ENCODE peak calls at places on chromosomes 12 and 14, in seven cellular contexts. R, Z, G, W, H, K and T are unnamed samples.

GRCh38 chr14:41609704-41610183 is 3.1 kb downstream of the LRFN5 start:
- DNase-seq in H (peak), W (no peak), Z (peak), K (no peak), G (peak), R (peak), T (peak)

GRCh38 chr14:55130194-55130550 is 1.1 kb downstream of the LGALS3 start:
- DNase-seq in W (peak), G (peak), K (no peak), Z (no peak), H (peak), R (peak), T (peak)

GRCh38 chr12:64669270-64669842 is 59.1 kb downstream of the RASSF3 start:
- DNase-seq in H (no peak), K (no peak), R (peak), G (peak), Z (no peak), W (peak), T (peak)

GRCh38 chr14:30194769-30195168 is 267.1 kb upstream of the PRKD1 start:
- DNase-seq in K (no peak), Z (no peak), H (no peak), W (no peak), R (no peak), G (peak), T (peak)

GRCh38 chr12:29024117-29024516 is 125.0 kb upstream of the FAR2 start:
- DNase-seq in H (peak), K (no peak), Z (no peak), R (no peak), G (no peak), W (no peak), T (no peak)

GRCh38 chr14:97143456-97143855 is 346.3 kb downstream of the VRK1 start:
- DNase-seq in Z (no peak), G (no peak), R (no peak), W (no peak), K (no peak), H (no peak), T (no peak)

GRCh38 chr12:123813349-123813748 is 51.2 kb downstream of the DNAH10 start:
- DNase-seq in H (no peak), R (no peak), W (no peak), G (peak), K (no peak), Z (no peak), T (no peak)

GRCh38 chr14:56659964-56660551 is 80.5 kb downstream of the TMEM260 start:
- DNase-seq in G (peak), W (peak), K (no peak), Z (peak), H (peak), R (no peak), T (peak)

GRCh38 chr14:95058491-95058890 is 98.8 kb downstream of the DICER1 start:
- DNase-seq in R (no peak), G (no peak), H (no peak), K (no peak), W (no peak), Z (no peak), T (no peak)

GRCh38 chr12:15733136-15733535 is 56.1 kb downstream of the EPS8 start:
- DNase-seq in R (no peak), H (no peak), W (no peak), Z (no peak), K (no peak), G (no peak), T (no peak)

GRCh38 chr12:71440393-71441349 is 1.1 kb downstream of the LGR5 start:
- DNase-seq in R (peak), W (peak), K (no peak), H (peak), G (no peak), Z (no peak), T (peak)

GRCh38 chr12:49284672-49285071 is 10.3 kb upstream of the PRPH start:
- DNase-seq in R (no peak), H (no peak), Z (no peak), W (no peak), G (no peak), K (no peak), T (no peak)

GRCh38 chr12:49279706-49280159 is 14.9 kb downstream of the TUBA1C start:
- DNase-seq in H (peak), K (no peak), W (peak), Z (no peak), R (peak), G (no peak), T (peak)

GRCh38 chr12:49287876-49288275 is 7.1 kb upstream of the PRPH start:
- DNase-seq in G (no peak), K (no peak), R (no peak), H (no peak), Z (no peak), W (no peak), T (no peak)

GRCh38 chr12:49282302-49282701 is 12.6 kb upstream of the PRPH start:
- DNase-seq in K (no peak), G (no peak), Z (no peak), H (no peak), W (no peak), R (no peak), T (no peak)

GRCh38 chr12:49283541-49284429 is 11.2 kb upstream of the PRPH start:
- DNase-seq in K (no peak), H (no peak), Z (no peak), R (peak), W (no peak), G (no peak), T (no peak)
- H2BK5ac ChIP-seq in K (no peak), H (no peak), Z (peak), R (no peak), W (no peak), G (no peak), T (no peak)

GRCh38 chr12:3752096-3752709 is 706 bp downstream of the CRACR2A start:
- DNase-seq in G (no peak), K (no peak), H (peak), W (no peak), R (peak), Z (no peak), T (peak)

GRCh38 chr12:3752741-3753486 is at the start of gene CRACR2A:
- DNase-seq in K (peak), R (peak), G (peak), H (peak), Z (peak), W (no peak), T (peak)

GRCh38 chr12:3751151-3752095 is 1.5 kb downstream of the CRACR2A start:
- DNase-seq in Z (no peak), K (no peak), H (no peak), G (no peak), W (no peak), R (peak), T (no peak)

GRCh38 chr12:3755898-3756297 is 3.0 kb upstream of the CRACR2A start:
- DNase-seq in Z (no peak), W (no peak), H (no peak), G (no peak), R (peak), K (no peak), T (no peak)

DNA sequence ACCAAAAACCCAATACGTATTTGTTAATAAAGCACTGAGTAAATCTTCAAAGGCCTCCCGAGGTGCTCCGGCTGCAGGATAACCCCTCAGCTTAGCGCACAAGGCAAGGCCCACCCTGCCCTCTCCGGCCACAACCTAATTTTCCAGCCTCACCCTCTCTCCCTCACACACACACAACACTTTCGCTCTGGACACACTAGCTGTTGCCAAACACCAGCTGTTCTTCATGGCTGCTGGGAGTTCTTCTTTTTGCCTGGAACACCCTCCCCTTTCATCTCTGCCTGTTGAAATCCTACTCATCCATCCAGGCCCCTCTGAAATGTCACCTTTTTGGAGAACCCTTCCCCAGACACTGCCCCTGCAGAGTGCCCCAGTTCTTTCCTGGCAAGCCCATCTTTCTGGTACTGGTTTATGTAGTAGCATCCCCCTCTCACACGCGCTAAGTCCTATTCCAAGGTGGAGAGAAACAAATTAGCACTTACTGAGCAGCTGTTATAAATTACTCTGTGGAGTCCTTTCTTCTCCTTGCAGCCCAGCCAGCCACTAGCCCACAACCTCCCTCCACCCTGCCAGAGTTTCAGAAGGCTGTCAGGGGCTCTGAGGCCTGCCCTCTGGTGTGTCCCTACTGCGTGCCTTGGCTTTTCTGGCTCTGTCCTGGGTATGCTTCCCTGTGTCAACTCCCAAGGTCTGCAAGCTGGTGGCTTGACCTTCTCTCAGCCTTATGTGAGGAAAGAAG is 808 bp upstream of the CRACR2A start:
- DNase-seq in H (peak), K (no peak), R (peak), G (no peak), Z (no peak), W (no peak), T (peak)
- H2BK5ac ChIP-seq in H (no peak), K (peak), R (no peak), G (no peak), Z (peak), W (no peak), T (no peak)

GRCh38 chr14:22843123-22843925 is 6.9 kb downstream of the MMP14 start:
- DNase-seq in Z (no peak), K (no peak), R (no peak), H (no peak), W (no peak), G (no peak), T (no peak)
- H2BK5ac ChIP-seq in Z (peak), K (no peak), R (no peak), H (no peak), W (no peak), G (no peak), T (no peak)

DNA sequence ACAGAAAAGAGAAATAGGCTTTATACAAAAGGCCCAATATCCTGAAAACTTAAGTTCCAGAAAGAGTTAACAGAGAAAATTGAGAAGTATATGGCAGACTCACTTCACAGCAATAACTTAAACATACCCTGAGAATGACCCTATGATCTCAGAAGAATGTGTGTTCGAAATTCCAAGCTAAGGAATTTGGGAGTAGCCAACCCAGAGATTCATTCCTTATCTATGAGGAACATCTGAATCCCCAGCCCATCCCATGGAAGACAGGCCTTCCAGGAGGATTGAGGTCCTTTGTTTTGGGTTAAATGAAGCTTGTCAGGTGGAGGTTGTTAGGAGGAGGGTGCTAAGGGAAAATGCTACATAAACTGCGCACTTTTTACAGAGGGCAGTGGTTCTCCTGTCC is 7.5 kb upstream of the SAV1 start:
- DNase-seq in H (peak), R (no peak), K (no peak), G (peak), Z (no peak), W (no peak), T (no peak)
- H2BK5ac ChIP-seq in H (peak), R (no peak), K (no peak), G (peak), Z (no peak), W (peak), T (no peak)

DNA sequence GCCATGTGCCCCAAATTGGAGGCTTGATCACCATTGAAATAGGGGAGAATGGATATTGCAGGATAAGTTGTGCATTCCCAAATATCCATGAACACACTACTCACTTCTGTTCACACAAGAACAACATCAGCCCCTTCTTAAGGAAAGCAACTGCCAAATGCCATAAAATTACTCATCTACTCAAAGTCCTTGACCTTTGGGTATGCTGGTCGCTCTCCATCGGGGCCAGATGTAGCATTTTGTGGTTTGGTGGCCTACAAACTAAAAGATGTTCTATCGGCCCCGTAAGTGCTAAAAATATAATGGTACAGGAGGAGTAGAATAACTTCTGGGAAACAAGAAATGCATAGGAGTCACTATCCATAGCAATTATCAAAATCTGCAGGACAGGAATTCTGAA is 362.6 kb downstream of the AEBP2 start:
- DNase-seq in Z (no peak), G (no peak), H (no peak), K (no peak), R (no peak), W (no peak), T (peak)
- H2BK5ac ChIP-seq in Z (no peak), G (no peak), H (no peak), K (no peak), R (no peak), W (no peak), T (no peak)

DNA sequence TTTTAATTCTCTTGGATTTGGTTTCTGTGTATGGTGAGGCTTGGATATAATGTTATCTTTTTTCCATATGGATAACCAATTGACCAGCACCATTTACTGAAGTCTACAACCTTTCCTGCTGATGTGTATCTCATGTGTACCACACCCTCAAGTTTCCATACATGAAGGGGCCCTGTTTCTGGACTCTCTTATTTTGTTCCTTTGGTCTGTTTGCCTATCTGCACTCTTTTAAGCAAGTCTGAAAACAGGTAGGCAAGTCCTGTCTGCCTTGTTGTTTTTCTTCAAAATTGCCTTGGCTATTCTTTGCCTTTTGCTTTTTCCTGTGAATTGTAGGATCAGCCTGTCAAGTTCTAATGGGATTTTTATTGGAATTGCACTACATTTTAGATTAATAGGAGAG is 44.6 kb downstream of the MAX start:
- DNase-seq in H (no peak), G (no peak), K (no peak), Z (no peak), R (no peak), W (no peak), T (no peak)
- H2BK5ac ChIP-seq in H (no peak), G (no peak), K (no peak), Z (no peak), R (no peak), W (no peak), T (no peak)

DNA sequence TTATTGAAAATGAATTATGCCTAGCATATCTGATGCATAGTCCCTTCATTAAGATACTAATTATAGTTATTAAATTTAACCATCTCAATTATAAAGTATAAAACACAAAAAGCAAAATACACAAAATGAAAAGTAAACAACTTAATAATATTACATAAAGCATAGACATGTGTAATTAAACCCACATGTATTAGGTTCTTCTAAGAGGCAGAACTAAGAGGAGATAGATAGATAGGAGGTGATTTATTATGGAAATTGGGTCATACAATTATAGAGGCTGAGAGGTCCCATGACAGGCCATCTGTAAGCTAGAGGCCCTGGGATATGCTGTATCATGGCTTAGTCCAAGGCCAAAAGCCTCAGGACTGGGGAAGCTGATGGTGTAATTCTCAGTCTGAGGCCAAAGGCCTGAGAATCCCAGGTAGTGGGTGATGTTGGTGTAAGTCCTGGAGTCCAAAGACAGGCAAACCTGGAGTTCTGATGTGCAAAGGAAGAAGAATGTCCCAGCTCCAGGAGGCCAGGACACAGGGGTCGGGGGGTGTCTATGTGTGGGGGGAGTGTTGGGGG is 953.3 kb downstream of the TRHDE start:
- DNase-seq in H (peak), K (no peak), R (no peak), W (no peak), G (no peak), Z (no peak), T (no peak)
- H2BK5ac ChIP-seq in H (no peak), K (no peak), R (no peak), W (no peak), G (no peak), Z (no peak), T (no peak)

GRCh38 chr12:106081606-106082005 is 57.1 kb downstream of the NUAK1 start:
- DNase-seq in H (no peak), R (no peak), W (peak), K (no peak), G (peak), Z (no peak), T (peak)

GRCh38 chr12:106079148-106079738 is 59.5 kb downstream of the NUAK1 start:
- DNase-seq in G (no peak), Z (no peak), K (no peak), W (no peak), H (no peak), R (peak), T (no peak)

GRCh38 chr12:106080111-106080732 is 58.5 kb downstream of the NUAK1 start:
- DNase-seq in K (no peak), G (peak), H (no peak), W (no peak), R (no peak), Z (peak), T (peak)

GRCh38 chr12:106082216-106083175 is 56.3 kb downstream of the NUAK1 start:
- DNase-seq in H (no peak), Z (no peak), R (no peak), W (no peak), G (peak), K (no peak), T (peak)

GRCh38 chr12:106080786-106081185 is 58.0 kb downstream of the NUAK1 start:
- DNase-seq in K (no peak), R (no peak), Z (no peak), G (no peak), H (no peak), W (no peak), T (no peak)
- H2BK5ac ChIP-seq in K (no peak), R (no peak), Z (peak), G (peak), H (no peak), W (peak), T (peak)

GRCh38 chr14:73234029-73234428 is 3.3 kb upstream of the PAPLN start:
- DNase-seq in W (no peak), H (no peak), K (no peak), G (no peak), R (no peak), Z (no peak), T (no peak)

GRCh38 chr14:73236752-73237218 is 521 bp upstream of the PAPLN start:
- DNase-seq in R (no peak), H (peak), W (no peak), Z (no peak), G (no peak), K (no peak), T (no peak)

GRCh38 chr14:73234586-73235394 is 2.5 kb upstream of the PAPLN start:
- DNase-seq in Z (no peak), W (no peak), G (no peak), H (no peak), R (no peak), K (no peak), T (no peak)

GRCh38 chr14:73236157-73236556 is 1.1 kb upstream of the PAPLN start:
- DNase-seq in W (no peak), R (no peak), H (no peak), K (no peak), G (no peak), Z (no peak), T (no peak)

DNA sequence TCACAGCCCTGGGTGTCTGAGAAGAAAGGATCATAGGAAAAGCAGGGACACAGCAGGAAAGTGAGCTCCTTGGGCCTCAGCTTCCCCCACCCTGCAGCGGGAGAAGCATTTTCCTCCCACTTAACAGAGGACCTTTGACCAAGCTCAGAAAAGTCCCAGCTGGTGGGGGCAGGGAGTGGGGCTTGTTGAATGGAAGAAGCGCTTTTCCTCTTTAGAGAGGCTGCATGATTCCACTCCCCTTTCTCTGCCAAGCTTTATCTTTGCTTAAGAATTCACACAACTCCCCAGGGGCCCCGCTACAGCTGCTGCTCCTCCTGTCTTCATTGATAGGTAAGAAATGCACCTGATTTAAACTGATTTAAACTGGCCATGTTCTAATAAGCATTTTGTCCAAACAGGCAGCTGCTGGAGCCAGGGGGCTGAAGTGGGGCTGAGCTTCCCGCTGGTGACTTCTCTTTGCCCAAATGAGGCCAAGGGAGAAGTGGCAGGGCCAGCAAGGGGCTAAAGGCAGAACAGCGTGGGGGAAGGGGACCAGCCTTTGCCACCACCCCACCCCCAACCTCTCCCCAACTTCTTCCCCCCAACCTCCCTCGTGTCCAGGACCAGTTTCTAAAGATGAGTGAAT is 1.7 kb upstream of the PAPLN start:
- DNase-seq in W (no peak), R (peak), H (peak), K (peak), Z (peak), G (no peak), T (peak)
- H2BK5ac ChIP-seq in W (no peak), R (no peak), H (no peak), K (peak), Z (peak), G (no peak), T (peak)